ENCODE peak calls at places on chromosomes 12 and 14, in five cellular contexts. C is NCI-H1105, V is NCI-H526 treated with DMSO at 0.1 percent for 48 hours, Q is mucosa of descending colon, E is kidney glomerular epithelial cell. X is an unnamed sample.

GRCh38 chr12:40224439-40225291 is at the start of gene LRRK2:
- DNase-seq in E (peak), Q (peak), C (peak), V (no peak), X (peak)

GRCh38 chr14:70188292-70188607 is 501 bp downstream of the SLC8A3 start:
- DNase-seq in V (no peak), C (no peak), E (peak), Q (no peak), X (no peak)

GRCh38 chr14:99327458-99328250 is 55.7 kb upstream of the BCL11B start:
- DNase-seq in E (peak), Q (no peak), C (no peak), V (no peak), X (peak)

GRCh38 chr14:83384253-83384652 is 1850.6 kb upstream of the SEL1L start:
- DNase-seq in Q (no peak), E (no peak), V (no peak), C (no peak), X (no peak)

GRCh38 chr14:74739293-74740030 is 23.7 kb upstream of the YLPM1 start:
- DNase-seq in E (peak), V (no peak), C (no peak), Q (no peak), X (no peak)

GRCh38 chr12:57890191-57891120 is 43.9 kb upstream of the CTDSP2 start:
- DNase-seq in Q (no peak), E (peak), V (no peak), C (no peak), X (no peak)

GRCh38 chr14:91968280-91968679 is 20.8 kb upstream of the FBLN5 start:
- DNase-seq in Q (no peak), C (no peak), E (no peak), V (no peak), X (no peak)

GRCh38 chr12:105485321-105485910 is 154.9 kb downstream of the C12orf75 start:
- DNase-seq in Q (no peak), E (peak), V (no peak), C (no peak), X (no peak)

GRCh38 chr14:32818576-32818975 is 120.1 kb upstream of the NPAS3 start:
- DNase-seq in E (no peak), C (no peak), Q (no peak), V (no peak), X (no peak)

GRCh38 chr14:101225116-101225728 is 321.7 kb upstream of the RTL1 start:
- DNase-seq in V (no peak), Q (no peak), C (no peak), E (no peak), X (no peak)

GRCh38 chr14:34781242-34781641 is 66.8 kb upstream of the CFL2 start:
- DNase-seq in V (no peak), C (no peak), E (peak), Q (no peak), X (no peak)

GRCh38 chr12:67798763-67799162 is 150.2 kb downstream of the DYRK2 start:
- DNase-seq in C (no peak), Q (no peak), V (no peak), E (peak), X (no peak)

GRCh38 chr12:56299308-56299852 is 750 bp downstream of the CS start:
- DNase-seq in E (no peak), Q (peak), V (peak), C (no peak), X (no peak)

GRCh38 chr12:22670762-22671161 is 45.8 kb downstream of the ETNK1 start:
- DNase-seq in Q (no peak), V (no peak), E (no peak), C (no peak), X (no peak)

GRCh38 chr14:32779845-32780244 is 158.8 kb upstream of the NPAS3 start:
- DNase-seq in Q (no peak), C (no peak), E (no peak), V (no peak), X (no peak)

GRCh38 chr12:48973531-48973930 is 2.0 kb upstream of the WNT10B start:
- DNase-seq in E (no peak), V (no peak), Q (no peak), C (no peak), X (no peak)

GRCh38 chr14:94043111-94043755 is 17.1 kb downstream of the OTUB2 start:
- DNase-seq in E (no peak), Q (peak), C (no peak), V (no peak), X (peak)

GRCh38 chr12:31020385-31021166 is 53.1 kb upstream of the DDX11 start:
- DNase-seq in E (no peak), C (no peak), Q (no peak), V (no peak), X (peak)

GRCh38 chr12:51320695-51321320 is 3.2 kb downstream of the BIN2 start:
- DNase-seq in V (no peak), E (no peak), Q (no peak), C (no peak), X (no peak)

GRCh38 chr14:58898655-58899316 is 261.0 kb downstream of the DACT1 start:
- DNase-seq in Q (no peak), V (no peak), E (peak), C (no peak), X (no peak)

GRCh38 chr14:75011356-75012097 is 8.8 kb downstream of the EIF2B2 start:
- DNase-seq in C (no peak), V (no peak), Q (no peak), E (peak), X (no peak)

GRCh38 chr14:101562659-101563351 is 1.5 kb downstream of the DIO3 start:
- DNase-seq in E (no peak), Q (peak), C (peak), V (no peak), X (peak)

GRCh38 chr12:83015390-83016225 is 328.9 kb downstream of the TMTC2 start:
- DNase-seq in V (no peak), E (no peak), Q (no peak), C (no peak), X (no peak)